ENCODE peak calls at places on chromosomes 11 and 22, in ten cellular contexts. F is HT1080, J is mesendoderm, C is H9, H is AG09309, P is kidney glomerular epithelial cell, U is lower lobe of right lung, E is kidney tubule cell, I is NCI-H146, W is ovary. K is an unnamed sample.

GRCh38 chr11:70467196-70468085 is 69.1 kb downstream of the CTTN start:
- DNase-seq in F (peak), J (peak), C (no peak), H (no peak), P (peak), U (peak), E (peak), I (peak), W (peak), K (peak)

GRCh38 chr11:128764617-128765095 is 70.8 kb downstream of the FLI1 start:
- DNase-seq in F (no peak), J (no peak), C (no peak), H (no peak), P (no peak), U (peak), E (no peak), I (peak), W (no peak), K (no peak)

GRCh38 chr11:27514558-27514957 is 8.0 kb upstream of the LIN7C start:
- DNase-seq in F (peak), J (no peak), C (no peak), H (no peak), P (no peak), U (no peak), E (no peak), I (no peak), W (no peak), K (no peak)

GRCh38 chr11:20070459-20070858 is 89.8 kb downstream of the DBX1 start:
- DNase-seq in F (no peak), J (no peak), C (no peak), H (no peak), P (no peak), U (no peak), E (no peak), I (peak), W (no peak), K (no peak)

GRCh38 chr11:76661835-76662434 is 8.6 kb downstream of the LRRC32 start:
- DNase-seq in F (no peak), J (no peak), C (no peak), H (no peak), P (no peak), U (no peak), E (no peak), I (no peak), W (no peak), K (no peak)

GRCh38 chr22:37240941-37241320 is 3.1 kb downstream of the RAC2 start:
- DNase-seq in F (no peak), J (no peak), C (no peak), H (no peak), P (no peak), U (peak), E (no peak), I (no peak), W (no peak), K (no peak)

GRCh38 chr11:47946682-47947575 is 33.4 kb upstream of the PTPRJ start:
- DNase-seq in F (peak), J (peak), C (peak), H (peak), P (peak), U (peak), E (peak), I (no peak), W (peak), K (peak)

GRCh38 chr22:50027639-50028537 is 15.3 kb upstream of the IL17REL start:
- DNase-seq in F (peak), J (no peak), C (peak), H (no peak), P (no peak), U (peak), E (peak), I (no peak), W (peak), K (no peak)

GRCh38 chr11:13134886-13135285 is 125.8 kb downstream of the RASSF10 start:
- DNase-seq in F (no peak), J (no peak), C (no peak), H (no peak), P (no peak), U (no peak), E (no peak), I (no peak), W (no peak), K (no peak)

GRCh38 chr11:36354221-36355003 is 58.3 kb downstream of the PRR5L start:
- DNase-seq in F (no peak), J (peak), C (no peak), H (peak), P (no peak), U (no peak), E (peak), I (no peak), W (no peak), K (peak)

GRCh38 chr11:29343465-29344333 is 673.1 kb downstream of the KCNA4 start:
- DNase-seq in F (peak), J (peak), C (peak), H (no peak), P (peak), U (peak), E (peak), I (peak), W (peak), K (peak)

GRCh38 chr22:17872491-17872890 is 98.2 kb upstream of the BID start:
- DNase-seq in F (no peak), J (no peak), C (no peak), H (no peak), P (no peak), U (no peak), E (peak), I (no peak), W (no peak), K (peak)

GRCh38 chr11:47295385-47295784 is 25.5 kb downstream of the MADD start:
- DNase-seq in F (no peak), J (no peak), C (no peak), H (no peak), P (no peak), U (no peak), E (no peak), I (no peak), W (no peak), K (no peak)

GRCh38 chr11:102345923-102346322 is 1.1 kb upstream of the BIRC2 start:
- DNase-seq in F (peak), J (peak), C (no peak), H (no peak), P (peak), U (no peak), E (peak), I (no peak), W (no peak), K (peak)

GRCh38 chr22:32916025-32916424 is 114.5 kb downstream of the TIMP3 start:
- DNase-seq in F (peak), J (no peak), C (no peak), H (no peak), P (no peak), U (no peak), E (no peak), I (no peak), W (no peak), K (no peak)

GRCh38 chr11:59883597-59883996 is 5.0 kb downstream of the OOSP3 start:
- DNase-seq in F (no peak), J (no peak), C (no peak), H (no peak), P (no peak), U (no peak), E (no peak), I (no peak), W (no peak), K (no peak)

GRCh38 chr22:17570851-17571631 is 7.7 kb downstream of the SLC25A18 start:
- DNase-seq in F (no peak), J (peak), C (no peak), H (no peak), P (no peak), U (peak), E (peak), I (no peak), W (peak), K (peak)

GRCh38 chr22:41524283-41524682 is 20.0 kb downstream of the POLR3H start:
- DNase-seq in F (no peak), J (no peak), C (no peak), H (no peak), P (no peak), U (peak), E (no peak), I (no peak), W (peak), K (no peak)

GRCh38 chr11:83241291-83241946 is 44.7 kb downstream of the CCDC90B start:
- DNase-seq in F (peak), J (peak), C (peak), H (peak), P (peak), U (no peak), E (peak), I (peak), W (no peak), K (peak)

GRCh38 chr11:102115557-102115956 is 5.3 kb downstream of the YAP1 start:
- DNase-seq in F (peak), J (peak), C (no peak), H (no peak), P (peak), U (no peak), E (peak), I (no peak), W (no peak), K (peak)

GRCh38 chr11:1227551-1228182 is 4.8 kb downstream of the MUC5B start:
- DNase-seq in F (no peak), J (no peak), C (peak), H (no peak), P (no peak), U (peak), E (no peak), I (no peak), W (no peak), K (no peak)

GRCh38 chr11:61516191-61516590 is 7.6 kb downstream of the LRRC10B start:
- DNase-seq in F (no peak), J (no peak), C (peak), H (no peak), P (no peak), U (no peak), E (no peak), I (no peak), W (no peak), K (no peak)

GRCh38 chr22:36435516-36436415 is 45.7 kb downstream of the TXN2 start:
- DNase-seq in F (no peak), J (peak), C (peak), H (no peak), P (no peak), U (peak), E (peak), I (peak), W (no peak), K (peak)

GRCh38 chr11:10504490-10504889 is 36.5 kb downstream of the RNF141 start:
- DNase-seq in F (no peak), J (no peak), C (no peak), H (no peak), P (no peak), U (no peak), E (no peak), I (no peak), W (no peak), K (no peak)

GRCh38 chr11:42772886-42773285 is 538.9 kb upstream of the API5 start:
- DNase-seq in F (no peak), J (peak), C (no peak), H (no peak), P (no peak), U (no peak), E (no peak), I (no peak), W (no peak), K (no peak)

GRCh38 chr11:71108013-71108865 is 144.1 kb downstream of the SHANK2 start:
- DNase-seq in F (no peak), J (no peak), C (no peak), H (no peak), P (no peak), U (no peak), E (no peak), I (no peak), W (no peak), K (no peak)

GRCh38 chr11:36400768-36401455 is 104.8 kb downstream of the PRR5L start:
- DNase-seq in F (no peak), J (no peak), C (no peak), H (no peak), P (no peak), U (no peak), E (no peak), I (no peak), W (no peak), K (no peak)

GRCh38 chr11:130085671-130086070 is 16.0 kb downstream of the APLP2 start:
- DNase-seq in F (no peak), J (no peak), C (no peak), H (no peak), P (no peak), U (no peak), E (no peak), I (no peak), W (no peak), K (no peak)

GRCh38 chr22:27997538-27997937 is 78.5 kb upstream of the PITPNB start:
- DNase-seq in F (no peak), J (no peak), C (no peak), H (no peak), P (no peak), U (peak), E (no peak), I (no peak), W (no peak), K (no peak)

GRCh38 chr11:69027704-69028372 is 14.8 kb upstream of the MRGPRF start:
- DNase-seq in F (no peak), J (no peak), C (no peak), H (no peak), P (no peak), U (peak), E (no peak), I (no peak), W (no peak), K (no peak)

GRCh38 chr22:49367016-49367697 is 460.5 kb downstream of the BRD1 start:
- DNase-seq in F (peak), J (no peak), C (no peak), H (no peak), P (no peak), U (no peak), E (no peak), I (no peak), W (no peak), K (no peak)

GRCh38 chr11:65580031-65580692 is 4.3 kb downstream of the EHBP1L1 start:
- DNase-seq in F (no peak), J (no peak), C (no peak), H (no peak), P (no peak), U (no peak), E (no peak), I (no peak), W (peak), K (no peak)

GRCh38 chr22:39623603-39624500 is 53.3 kb downstream of the CACNA1I start:
- DNase-seq in F (no peak), J (no peak), C (peak), H (no peak), P (no peak), U (no peak), E (no peak), I (no peak), W (no peak), K (no peak)

GRCh38 chr11:59865031-59865430 is 1.3 kb downstream of the TCN1 start:
- DNase-seq in F (peak), J (no peak), C (no peak), H (no peak), P (peak), U (no peak), E (peak), I (no peak), W (no peak), K (peak)

GRCh38 chr11:59285716-59286260 is 72.9 kb upstream of the OR5AN1 start:
- DNase-seq in F (no peak), J (no peak), C (no peak), H (no peak), P (no peak), U (no peak), E (no peak), I (no peak), W (no peak), K (no peak)

GRCh38 chr22:42500164-42500835 is 19.3 kb downstream of the RRP7A start:
- DNase-seq in F (no peak), J (peak), C (peak), H (no peak), P (peak), U (peak), E (peak), I (peak), W (peak), K (peak)

GRCh38 chr11:45929486-45930030 is 7.1 kb downstream of the LARGE2 start:
- DNase-seq in F (peak), J (no peak), C (no peak), H (no peak), P (no peak), U (no peak), E (peak), I (no peak), W (peak), K (peak)

GRCh38 chr11:46162700-46163099 is 41.4 kb upstream of the PHF21A start:
- DNase-seq in F (no peak), J (no peak), C (no peak), H (no peak), P (no peak), U (no peak), E (peak), I (no peak), W (no peak), K (no peak)

GRCh38 chr11:41039592-41039991 is 419.9 kb downstream of the LRRC4C start:
- DNase-seq in F (peak), J (no peak), C (no peak), H (no peak), P (no peak), U (no peak), E (no peak), I (no peak), W (no peak), K (no peak)

GRCh38 chr11:27020736-27021135 is 19.9 kb upstream of the BBOX1 start:
- DNase-seq in F (no peak), J (no peak), C (no peak), H (no peak), P (no peak), U (no peak), E (no peak), I (no peak), W (no peak), K (no peak)

K was measured in bronchial epithelial cell.